ENCODE peak calls at places on chromosomes 12 and 14, in four cellular contexts. Q is SK-N-SH, E is K562, P is HCT116. G is an unnamed sample.

GRCh38 chr12:106831699-106832098 is 57.2 kb downstream of the RIC8B start:
- DNase-seq in Q (peak), E (no peak), P (no peak), G (no peak)

GRCh38 chr12:120625557-120626419 is 14.6 kb upstream of the CABP1 start:
- DNase-seq in Q (peak), E (peak), P (peak), G (no peak)

GRCh38 chr14:77324816-77325745 is 4.2 kb downstream of the GSTZ1 start:
- DNase-seq in Q (no peak), E (no peak), P (no peak), G (no peak)

GRCh38 chr12:48000878-48001321 is 3.4 kb downstream of the COL2A1 start:
- DNase-seq in Q (peak), E (no peak), P (peak), G (no peak)

GRCh38 chr12:70828391-70828790 is 92.1 kb downstream of the PTPRR start:
- DNase-seq in Q (no peak), E (no peak), P (no peak), G (no peak)

GRCh38 chr12:3047961-3048360 is 29.2 kb upstream of the TSPAN9 start:
- DNase-seq in Q (no peak), E (peak), P (no peak), G (no peak)

GRCh38 chr12:77925536-77926108 is 94.9 kb downstream of the NAV3 start:
- DNase-seq in Q (peak), E (peak), P (peak), G (peak)

GRCh38 chr12:53103860-53104305 is 597 bp downstream of the SOAT2 start:
- DNase-seq in Q (no peak), E (no peak), P (no peak), G (peak)

GRCh38 chr14:66082009-66082408 is 404.2 kb upstream of the CCDC196 start:
- DNase-seq in Q (peak), E (no peak), P (no peak), G (no peak)

GRCh38 chr12:119693006-119693405 is 25.1 kb downstream of the PRKAB1 start:
- DNase-seq in Q (peak), E (no peak), P (no peak), G (no peak)

GRCh38 chr12:96040305-96041133 is 5.1 kb upstream of the LTA4H start:
- DNase-seq in Q (no peak), E (no peak), P (no peak), G (no peak)

GRCh38 chr12:57460457-57461325 is 1.1 kb downstream of the GLI1 start:
- DNase-seq in Q (peak), E (no peak), P (no peak), G (no peak)

GRCh38 chr12:43396671-43397070 is 155.3 kb downstream of the ADAMTS20 start:
- DNase-seq in Q (no peak), E (no peak), P (no peak), G (no peak)

GRCh38 chr12:94110258-94110657 is 38.1 kb upstream of the PLXNC1 start:
- DNase-seq in Q (no peak), E (no peak), P (no peak), G (no peak)

GRCh38 chr14:89379006-89379405 is 38.0 kb downstream of the FOXN3 start:
- DNase-seq in Q (no peak), E (no peak), P (no peak), G (no peak)

GRCh38 chr14:89377544-89377943 is 39.5 kb downstream of the FOXN3 start:
- DNase-seq in Q (no peak), E (no peak), P (no peak), G (no peak)

GRCh38 chr14:89374908-89375307 is 42.1 kb downstream of the FOXN3 start:
- DNase-seq in Q (no peak), E (no peak), P (no peak), G (no peak)

GRCh38 chr14:89379891-89380820 is 36.9 kb downstream of the FOXN3 start:
- DNase-seq in Q (no peak), E (no peak), P (no peak), G (no peak)

GRCh38 chr14:89378119-89378518 is 38.9 kb downstream of the FOXN3 start:
- DNase-seq in Q (no peak), E (no peak), P (no peak), G (no peak)
- TF ChIP-seq JUND in Q (no peak), E (no peak), P (no peak), G (no peak)

GRCh38 chr12:46452061-46452615 is 79.6 kb upstream of the SLC38A2 start:
- DNase-seq in Q (no peak), E (no peak), P (peak), G (peak)

GRCh38 chr12:46449856-46450255 is 77.3 kb upstream of the SLC38A2 start:
- DNase-seq in Q (no peak), E (no peak), P (no peak), G (no peak)

GRCh38 chr12:46449161-46449715 is 76.7 kb upstream of the SLC38A2 start:
- DNase-seq in Q (no peak), E (no peak), P (no peak), G (no peak)

GRCh38 chr12:46451276-46452021 is 78.9 kb upstream of the SLC38A2 start:
- DNase-seq in Q (no peak), E (no peak), P (no peak), G (no peak)

GRCh38 chr12:46450279-46450748 is 77.7 kb upstream of the SLC38A2 start:
- DNase-seq in Q (no peak), E (peak), P (no peak), G (no peak)
- TF ChIP-seq ELF1 in Q (no peak), E (no peak), P (no peak), G (no peak)

GRCh38 chr14:85766295-85766694 is 236.4 kb downstream of the FLRT2 start:
- DNase-seq in Q (no peak), E (no peak), P (no peak), G (no peak)

GRCh38 chr14:85764809-85765208 is 234.9 kb downstream of the FLRT2 start:
- DNase-seq in Q (no peak), E (no peak), P (no peak), G (no peak)

GRCh38 chr14:85762523-85762922 is 232.6 kb downstream of the FLRT2 start:
- DNase-seq in Q (no peak), E (no peak), P (no peak), G (no peak)
- TF ChIP-seq JUND in Q (no peak), E (no peak), P (no peak), G (no peak)

GRCh38 chr14:61250063-61250462 is 31.1 kb downstream of the TMEM30B start:
- DNase-seq in Q (no peak), E (no peak), P (no peak), G (no peak)
- TF ChIP-seq ELF1 in Q (no peak), E (no peak), P (no peak), G (no peak)

GRCh38 chr14:73386342-73386741 is 72.0 kb downstream of the NUMB start:
- DNase-seq in Q (no peak), E (no peak), P (no peak), G (no peak)
- TF ChIP-seq JUND in Q (no peak), E (no peak), P (no peak), G (no peak)

G was measured in HepG2.